ENCODE peak calls at places on chromosomes 12 and 14, in six cellular contexts. K is kidney epithelial cell, S is epithelial cell of esophagus, Z is cardiac fibroblast, Y is ascending aorta, Q is heart left ventricle. G is an unnamed sample.
A peak's percentile ranks its signal among the peaks of the same experiment; 100 is the strongest.

GRCh38 chr12:123041042-123041531 is 60.6 kb downstream of the ARL6IP4 start:
- DNase-seq in Y (no peak), Q (peak; percentile 11), S (no peak), Z (no peak), K (no peak), G (no peak)

GRCh38 chr12:53775478-53776145 is 23.8 kb upstream of the CISTR start:
- DNase-seq in Q (peak; percentile 33), S (no peak), Y (no peak), Z (peak; percentile 24), K (no peak), G (no peak)

GRCh38 chr12:12546314-12546772 is 16.3 kb downstream of the DUSP16 start:
- DNase-seq in Y (no peak), S (peak; percentile 32), Z (no peak), K (no peak), Q (no peak), G (no peak)

GRCh38 chr12:122880668-122881067 is 15.3 kb downstream of the VPS37B start:
- DNase-seq in S (no peak), K (peak; percentile 42), Z (peak; percentile 76), Q (no peak), Y (no peak), G (no peak)

GRCh38 chr12:12585115-12585862 is 22.6 kb upstream of the DUSP16 start:
- DNase-seq in S (peak; percentile 47), K (no peak), Q (no peak), Y (no peak), Z (peak; percentile 13), G (no peak)

GRCh38 chr12:93361159-93361919 is 16.4 kb upstream of the NUDT4 start:
- DNase-seq in Z (peak; percentile 65), S (no peak), Q (peak; percentile 78), Y (peak; percentile 44), K (peak; percentile 91), G (peak; percentile 80)

GRCh38 chr12:58803893-58804292 is 116.4 kb downstream of the LRIG3 start:
- DNase-seq in Y (no peak), Z (peak; percentile 80), Q (no peak), K (peak; percentile 80), S (peak; percentile 77), G (no peak)

GRCh38 chr12:53984901-53985357 is at the start of gene HOXC10:
- DNase-seq in Z (peak; percentile 66), S (peak; percentile 71), K (peak; percentile 83), Y (peak; percentile 33), Q (peak; percentile 79), G (peak; percentile 5)

GRCh38 chr14:71529855-71530254 is 402.4 kb upstream of the RGS6 start:
- DNase-seq in K (no peak), Z (peak; percentile 85), Q (peak; percentile 33), S (no peak), Y (peak; percentile 9), G (no peak)

GRCh38 chr12:90940872-90941499 is 14.0 kb downstream of the CCER1 start:
- DNase-seq in K (peak; percentile 35), Y (no peak), S (peak; percentile 72), Q (no peak), Z (peak; percentile 82), G (peak; percentile 46)

GRCh38 chr12:13582421-13582820 is 385.9 kb downstream of the EMP1 start:
- DNase-seq in Z (no peak), K (no peak), S (no peak), Y (no peak), Q (no peak), G (no peak)

GRCh38 chr14:101019541-101019940 is 116.0 kb upstream of the RTL1 start:
- DNase-seq in Y (no peak), Z (no peak), Q (no peak), S (no peak), K (no peak), G (no peak)

GRCh38 chr12:68406134-68406576 is 74.0 kb upstream of the MDM1 start:
- DNase-seq in K (no peak), Y (peak; percentile 58), Q (peak; percentile 96), Z (peak; percentile 99), S (peak; percentile 67), G (peak; percentile 48)

GRCh38 chr12:45244561-45245348 is 28.9 kb downstream of the ANO6 start:
- DNase-seq in K (no peak), Z (peak; percentile 71), S (peak; percentile 36), Y (no peak), Q (no peak), G (no peak)

GRCh38 chr14:60862283-60862682 is 118.6 kb downstream of the TRMT5 start:
- DNase-seq in S (peak; percentile 82), Q (peak; percentile 38), Z (peak; percentile 67), K (no peak), Y (no peak), G (peak; percentile 79)

GRCh38 chr14:73289729-73290128 is 52.4 kb downstream of the PAPLN start:
- DNase-seq in Z (no peak), Y (no peak), Q (no peak), K (no peak), S (no peak), G (no peak)

GRCh38 chr12:114638790-114639435 is 45.1 kb downstream of the TBX3 start:
- DNase-seq in Z (no peak), Q (no peak), K (no peak), Y (no peak), S (no peak), G (no peak)

GRCh38 chr12:3973939-3974644 is 100.9 kb upstream of the PARP11 start:
- DNase-seq in Z (no peak), S (peak; percentile 15), Y (no peak), K (no peak), Q (no peak), G (no peak)

GRCh38 chr14:67533754-67534085 is 630 bp downstream of the PLEKHH1 start:
- DNase-seq in K (no peak), Q (no peak), Y (no peak), Z (no peak), S (no peak), G (no peak)

GRCh38 chr12:116472193-116472592 is 87.0 kb upstream of the MAP1LC3B2 start:
- DNase-seq in Q (no peak), S (no peak), Z (no peak), Y (no peak), K (no peak), G (no peak)

GRCh38 chr14:24054324-24054641 is 2.5 kb downstream of the CARMIL3 start:
- DNase-seq in Y (no peak), S (no peak), K (no peak), Z (no peak), Q (no peak), G (no peak)

GRCh38 chr12:46459111-46459510 is 86.5 kb upstream of the SLC38A2 start:
- DNase-seq in Q (no peak), K (no peak), Z (peak; percentile 75), S (peak; percentile 47), Y (no peak), G (no peak)

GRCh38 chr14:70317969-70318634 is 41.4 kb downstream of the COX16 start:
- DNase-seq in K (peak; percentile 10), S (peak; percentile 74), Z (peak; percentile 74), Q (no peak), Y (no peak), G (peak; percentile 16)
- TF ChIP-seq CTCF in K (peak; percentile 57), S (peak; percentile 68), Z (peak; percentile 53), Q (peak; percentile 24), Y (no peak), G (peak; percentile 72)

DNA sequence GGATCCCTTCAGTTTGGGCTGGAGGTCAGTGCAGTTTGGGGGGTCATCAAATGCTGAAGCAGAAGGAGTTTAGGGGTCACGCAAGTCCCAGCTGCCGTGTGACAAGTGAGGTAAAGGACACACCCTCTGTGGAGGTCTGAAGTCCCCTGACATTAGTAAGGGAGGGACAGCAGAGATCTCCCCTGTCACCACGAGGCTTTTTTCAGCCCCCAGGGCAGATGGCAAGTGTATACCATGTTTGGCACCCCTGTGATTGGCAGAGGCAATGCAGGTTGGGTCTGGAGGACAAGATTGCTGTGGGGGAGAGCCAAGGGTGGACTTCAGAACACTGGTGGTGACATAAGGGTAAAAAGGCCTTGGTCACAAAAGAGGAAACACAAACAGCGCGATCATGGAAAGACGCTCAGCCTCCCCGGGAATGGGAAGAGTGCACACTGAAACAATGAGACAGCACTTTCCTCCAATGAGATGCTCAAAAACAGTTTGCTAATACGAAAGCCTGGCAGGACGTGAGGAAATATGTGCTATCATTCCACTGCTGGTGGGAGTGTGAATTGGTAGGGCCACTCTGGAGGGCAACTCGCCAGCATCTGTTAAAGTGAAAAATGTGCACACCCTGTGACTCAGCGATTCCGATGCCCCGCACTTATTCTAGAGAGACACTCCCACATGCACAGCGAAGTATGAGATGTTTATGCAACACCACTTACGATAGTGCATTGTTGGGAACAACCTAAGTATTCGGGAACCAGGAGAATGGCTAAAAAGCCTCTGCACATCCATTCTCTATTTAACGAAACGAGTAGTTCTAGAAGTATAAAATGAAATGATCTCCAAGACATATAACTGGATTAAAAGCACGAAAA is 14.4 kb upstream of the CD27 start:
- DNase-seq in Z (peak; percentile 99), S (peak; percentile 90), Q (peak; percentile 86), Y (peak; percentile 46), K (peak; percentile 58), G (peak; percentile 43)
- TF ChIP-seq CTCF in Z (no peak), S (no peak), Q (no peak), Y (no peak), K (no peak), G (no peak)

GRCh38 chr12:33514893-33515292 is 75.3 kb upstream of the SYT10 start:
- DNase-seq in K (no peak), Z (no peak), Q (no peak), Y (no peak), S (peak; percentile 17), G (no peak)
- TF ChIP-seq CTCF in K (no peak), Z (peak; percentile 31), Q (no peak), Y (no peak), S (peak; percentile 15), G (peak; percentile 57)

GRCh38 chr12:86772688-86773087 is 516.5 kb upstream of the MGAT4C start:
- DNase-seq in K (peak; percentile 16), S (peak; percentile 79), Y (no peak), Z (no peak), Q (no peak), G (no peak)
- TF ChIP-seq CTCF in K (no peak), S (no peak), Y (no peak), Z (no peak), Q (no peak), G (no peak)

G was measured in retinal pigment epithelial cell.